ENCODE peak calls at places on chromosomes 6 and 20, in nine cellular contexts. One of them, this sample, is unnamed.
A peak's percentile ranks its signal among the peaks of the same experiment; 100 is the strongest.

GRCh38 chr20:8431538-8432434 is 299.7 kb downstream of the PLCB1 start:
- DNase-seq in ELF-1: peak; percentile 24
- DNase-seq in HCEC 1CT: no peak
- DNase-seq in NCI-H345: peak; percentile 95
- DNase-seq in RPMI8226: no peak
- DNase-seq in AG08395: no peak
- DNase-seq in foreskin keratinocyte: no peak
- DNase-seq in NCI-H446: peak; percentile 88
- DNase-seq in T-cell: no peak
- DNase-seq in this sample: no peak

GRCh38 chr20:1185781-1186334 is 1.1 kb upstream of the TMEM74B start:
- DNase-seq in ELF-1: peak; percentile 59
- DNase-seq in HCEC 1CT: peak; percentile 22
- DNase-seq in NCI-H345: peak; percentile 73
- DNase-seq in RPMI8226: peak; percentile 68
- DNase-seq in AG08395: peak; percentile 55
- DNase-seq in foreskin keratinocyte: no peak
- DNase-seq in NCI-H446: no peak
- DNase-seq in T-cell: peak; percentile 14
- DNase-seq in this sample: peak; percentile 93

GRCh38 chr20:50957798-50958732 is at the start of gene DPM1:
- DNase-seq in ELF-1: peak; percentile 92
- DNase-seq in HCEC 1CT: peak; percentile 85
- DNase-seq in NCI-H345: peak; percentile 96
- DNase-seq in RPMI8226: peak; percentile 94
- DNase-seq in AG08395: peak; percentile 90
- DNase-seq in foreskin keratinocyte: peak; percentile 66
- DNase-seq in NCI-H446: peak; percentile 95
- DNase-seq in T-cell: peak; percentile 87
- DNase-seq in this sample: peak; percentile 88

GRCh38 chr6:37369321-37370196 is 15.8 kb downstream of the RNF8 start:
- DNase-seq in ELF-1: no peak
- DNase-seq in HCEC 1CT: no peak
- DNase-seq in NCI-H345: no peak
- DNase-seq in RPMI8226: no peak
- DNase-seq in AG08395: no peak
- DNase-seq in foreskin keratinocyte: no peak
- DNase-seq in NCI-H446: no peak
- DNase-seq in T-cell: no peak
- DNase-seq in this sample: no peak

GRCh38 chr20:52019313-52019712 is 172.3 kb downstream of the ZFP64 start:
- DNase-seq in ELF-1: no peak
- DNase-seq in HCEC 1CT: no peak
- DNase-seq in NCI-H345: no peak
- DNase-seq in RPMI8226: no peak
- DNase-seq in AG08395: no peak
- DNase-seq in foreskin keratinocyte: no peak
- DNase-seq in NCI-H446: no peak
- DNase-seq in T-cell: no peak
- DNase-seq in this sample: no peak

GRCh38 chr6:160065200-160065599 is 56.4 kb upstream of the SLC22A1 start:
- DNase-seq in ELF-1: no peak
- DNase-seq in HCEC 1CT: no peak
- DNase-seq in NCI-H345: no peak
- DNase-seq in RPMI8226: no peak
- DNase-seq in AG08395: no peak
- DNase-seq in foreskin keratinocyte: no peak
- DNase-seq in NCI-H446: no peak
- DNase-seq in T-cell: no peak
- DNase-seq in this sample: no peak

GRCh38 chr6:2157441-2158127 is 87.8 kb downstream of the GMDS start:
- DNase-seq in ELF-1: no peak
- DNase-seq in HCEC 1CT: peak; percentile 59
- DNase-seq in NCI-H345: no peak
- DNase-seq in RPMI8226: no peak
- DNase-seq in AG08395: peak; percentile 83
- DNase-seq in foreskin keratinocyte: peak; percentile 46
- DNase-seq in NCI-H446: no peak
- DNase-seq in T-cell: no peak
- DNase-seq in this sample: no peak

GRCh38 chr20:46252352-46253091 is 55.8 kb downstream of the CDH22 start:
- DNase-seq in ELF-1: no peak
- DNase-seq in HCEC 1CT: no peak
- DNase-seq in NCI-H345: peak; percentile 61
- DNase-seq in RPMI8226: no peak
- DNase-seq in AG08395: no peak
- DNase-seq in foreskin keratinocyte: no peak
- DNase-seq in NCI-H446: no peak
- DNase-seq in T-cell: no peak
- DNase-seq in this sample: no peak

GRCh38 chr6:98769546-98769945 is 64.8 kb upstream of the POU3F2 start:
- DNase-seq in ELF-1: peak; percentile 14
- DNase-seq in HCEC 1CT: no peak
- DNase-seq in NCI-H345: peak; percentile 9
- DNase-seq in RPMI8226: peak; percentile 53
- DNase-seq in AG08395: peak; percentile 2
- DNase-seq in foreskin keratinocyte: peak; percentile 2
- DNase-seq in NCI-H446: no peak
- DNase-seq in T-cell: no peak
- DNase-seq in this sample: peak; percentile 21

GRCh38 chr6:137867685-137868509 is 838 bp downstream of the TNFAIP3 start:
- DNase-seq in ELF-1: peak; percentile 63
- DNase-seq in HCEC 1CT: no peak
- DNase-seq in NCI-H345: peak; percentile 41
- DNase-seq in RPMI8226: peak; percentile 64
- DNase-seq in AG08395: no peak
- DNase-seq in foreskin keratinocyte: no peak
- DNase-seq in NCI-H446: no peak
- DNase-seq in T-cell: peak; percentile 56
- DNase-seq in this sample: peak; percentile 64

GRCh38 chr6:29611426-29611825 is 21.6 kb downstream of the GABBR1 start:
- DNase-seq in ELF-1: no peak
- DNase-seq in HCEC 1CT: no peak
- DNase-seq in NCI-H345: no peak
- DNase-seq in RPMI8226: no peak
- DNase-seq in AG08395: no peak
- DNase-seq in foreskin keratinocyte: no peak
- DNase-seq in NCI-H446: no peak
- DNase-seq in T-cell: no peak
- DNase-seq in this sample: no peak

GRCh38 chr6:84652356-84653026 is 111.9 kb downstream of the TBX18 start:
- DNase-seq in ELF-1: peak; percentile 1
- DNase-seq in HCEC 1CT: peak; percentile 90
- DNase-seq in NCI-H345: no peak
- DNase-seq in RPMI8226: no peak
- DNase-seq in AG08395: peak; percentile 74
- DNase-seq in foreskin keratinocyte: peak; percentile 10
- DNase-seq in NCI-H446: no peak
- DNase-seq in T-cell: no peak
- DNase-seq in this sample: no peak

GRCh38 chr20:41171736-41172295 is 34.5 kb downstream of the PLCG1 start:
- DNase-seq in ELF-1: no peak
- DNase-seq in HCEC 1CT: no peak
- DNase-seq in NCI-H345: no peak
- DNase-seq in RPMI8226: no peak
- DNase-seq in AG08395: no peak
- DNase-seq in foreskin keratinocyte: no peak
- DNase-seq in NCI-H446: no peak
- DNase-seq in T-cell: no peak
- DNase-seq in this sample: peak; percentile 16

GRCh38 chr6:47187108-47187507 is 122.6 kb downstream of the TNFRSF21 start:
- DNase-seq in ELF-1: no peak
- DNase-seq in HCEC 1CT: no peak
- DNase-seq in NCI-H345: no peak
- DNase-seq in RPMI8226: no peak
- DNase-seq in AG08395: no peak
- DNase-seq in foreskin keratinocyte: no peak
- DNase-seq in NCI-H446: no peak
- DNase-seq in T-cell: no peak
- DNase-seq in this sample: no peak

GRCh38 chr6:75759207-75759606 is 10.2 kb downstream of the MYO6 start:
- DNase-seq in ELF-1: no peak
- DNase-seq in HCEC 1CT: no peak
- DNase-seq in NCI-H345: no peak
- DNase-seq in RPMI8226: no peak
- DNase-seq in AG08395: no peak
- DNase-seq in foreskin keratinocyte: no peak
- DNase-seq in NCI-H446: no peak
- DNase-seq in T-cell: no peak
- DNase-seq in this sample: peak; percentile 27

GRCh38 chr6:126888727-126889725 is 229.4 kb upstream of the RSPO3 start:
- DNase-seq in ELF-1: no peak
- DNase-seq in HCEC 1CT: no peak
- DNase-seq in NCI-H345: no peak
- DNase-seq in RPMI8226: no peak
- DNase-seq in AG08395: no peak
- DNase-seq in foreskin keratinocyte: no peak
- DNase-seq in NCI-H446: no peak
- DNase-seq in T-cell: no peak
- DNase-seq in this sample: no peak

GRCh38 chr6:13065596-13065995 is 262.7 kb downstream of the TBC1D7 start:
- DNase-seq in ELF-1: no peak
- DNase-seq in HCEC 1CT: no peak
- DNase-seq in NCI-H345: no peak
- DNase-seq in RPMI8226: no peak
- DNase-seq in AG08395: peak; percentile 38
- DNase-seq in foreskin keratinocyte: no peak
- DNase-seq in NCI-H446: no peak
- DNase-seq in T-cell: no peak
- DNase-seq in this sample: no peak

GRCh38 chr6:4316867-4317400 is 181.6 kb upstream of the ECI2 start:
- DNase-seq in ELF-1: peak; percentile 60
- DNase-seq in HCEC 1CT: peak; percentile 95
- DNase-seq in NCI-H345: peak; percentile 32
- DNase-seq in RPMI8226: no peak
- DNase-seq in AG08395: peak; percentile 76
- DNase-seq in foreskin keratinocyte: peak; percentile 83
- DNase-seq in NCI-H446: no peak
- DNase-seq in T-cell: no peak
- DNase-seq in this sample: no peak

GRCh38 chr6:98787401-98787800 is 47.0 kb upstream of the POU3F2 start:
- DNase-seq in ELF-1: peak; percentile 2
- DNase-seq in HCEC 1CT: no peak
- DNase-seq in NCI-H345: peak; percentile 47
- DNase-seq in RPMI8226: no peak
- DNase-seq in AG08395: no peak
- DNase-seq in foreskin keratinocyte: no peak
- DNase-seq in NCI-H446: no peak
- DNase-seq in T-cell: no peak
- DNase-seq in this sample: no peak

GRCh38 chr20:5033566-5033965 is 32.3 kb upstream of the SLC23A2 start:
- DNase-seq in ELF-1: no peak
- DNase-seq in HCEC 1CT: peak; percentile 17
- DNase-seq in NCI-H345: no peak
- DNase-seq in RPMI8226: no peak
- DNase-seq in AG08395: peak; percentile 36
- DNase-seq in foreskin keratinocyte: no peak
- DNase-seq in NCI-H446: no peak
- DNase-seq in T-cell: no peak
- DNase-seq in this sample: no peak

GRCh38 chr6:73515204-73516101 is 5.4 kb downstream of the EEF1A1 start:
- DNase-seq in ELF-1: peak; percentile 68
- DNase-seq in HCEC 1CT: peak; percentile 75
- DNase-seq in NCI-H345: peak; percentile 47
- DNase-seq in RPMI8226: peak; percentile 87
- DNase-seq in AG08395: peak; percentile 53
- DNase-seq in foreskin keratinocyte: peak; percentile 40
- DNase-seq in NCI-H446: no peak
- DNase-seq in T-cell: peak; percentile 50
- DNase-seq in this sample: peak; percentile 37

GRCh38 chr20:34604980-34605788 is 46.7 kb downstream of the MAP1LC3A start:
- DNase-seq in ELF-1: no peak
- DNase-seq in HCEC 1CT: peak; percentile 77
- DNase-seq in NCI-H345: no peak
- DNase-seq in RPMI8226: no peak
- DNase-seq in AG08395: peak; percentile 79
- DNase-seq in foreskin keratinocyte: no peak
- DNase-seq in NCI-H446: peak; percentile 9
- DNase-seq in T-cell: no peak
- DNase-seq in this sample: no peak

GRCh38 chr20:10916312-10916711 is 242.5 kb upstream of the JAG1 start:
- DNase-seq in ELF-1: no peak
- DNase-seq in HCEC 1CT: no peak
- DNase-seq in NCI-H345: no peak
- DNase-seq in RPMI8226: no peak
- DNase-seq in AG08395: no peak
- DNase-seq in foreskin keratinocyte: no peak
- DNase-seq in NCI-H446: no peak
- DNase-seq in T-cell: no peak
- DNase-seq in this sample: no peak

GRCh38 chr20:53872561-53873248 is 197.7 kb downstream of the BCAS1 start:
- DNase-seq in ELF-1: no peak
- DNase-seq in HCEC 1CT: no peak
- DNase-seq in NCI-H345: no peak
- DNase-seq in RPMI8226: peak; percentile 43
- DNase-seq in AG08395: no peak
- DNase-seq in foreskin keratinocyte: no peak
- DNase-seq in NCI-H446: no peak
- DNase-seq in T-cell: peak; percentile 46
- DNase-seq in this sample: no peak